ENCODE peak calls at places on chromosome 4, in four cellular contexts. F, J, C and W are unnamed samples.

GRCh38 chr4:88569944-88570455 is 22.3 kb upstream of the HERC3 start:
- DNase-seq in F (no peak), J (no peak), C (no peak), W (no peak)

GRCh38 chr4:79225360-79225759 is 100.5 kb downstream of the NAA11 start:
- DNase-seq in F (no peak), C (no peak), J (no peak), W (no peak)

GRCh38 chr4:66681962-66682361 is 863.3 kb downstream of the CENPC start:
- DNase-seq in J (no peak), C (no peak), F (no peak), W (no peak)

GRCh38 chr4:140720387-140721087 is 35.6 kb downstream of the TBC1D9 start:
- DNase-seq in C (no peak), F (no peak), J (no peak), W (no peak)

GRCh38 chr4:183550345-183551080 is 45.7 kb downstream of the ING2 start:
- DNase-seq in C (no peak), J (no peak), F (no peak), W (no peak)

GRCh38 chr4:34181311-34181808 is 2063.0 kb downstream of the ARAP2 start:
- DNase-seq in C (no peak), J (no peak), F (no peak), W (no peak)

GRCh38 chr4:6960154-6960553 is 50.5 kb downstream of the TBC1D14 start:
- DNase-seq in J (no peak), C (no peak), F (no peak), W (no peak)

GRCh38 chr4:125432078-125432477 is 117.3 kb downstream of the FAT4 start:
- DNase-seq in F (no peak), J (no peak), C (no peak), W (no peak)

GRCh38 chr4:156193800-156194199 is 240.1 kb upstream of the CTSO start:
- DNase-seq in C (no peak), F (no peak), J (no peak), W (no peak)

GRCh38 chr4:14233126-14233525 is 605.6 kb upstream of the BOD1L1 start:
- DNase-seq in C (no peak), F (no peak), J (no peak), W (no peak)

GRCh38 chr4:158496030-158496741 is 25.5 kb upstream of the RXFP1 start:
- DNase-seq in J (peak), F (no peak), C (peak), W (peak)

GRCh38 chr4:98092833-98093439 is 50.3 kb downstream of the STPG2 start:
- DNase-seq in F (peak), C (peak), J (no peak), W (no peak)

GRCh38 chr4:185381794-185382193 is 13.9 kb downstream of the LRP2BP start:
- DNase-seq in J (no peak), C (no peak), F (no peak), W (no peak)

GRCh38 chr4:187608001-187608421 is 387.6 kb upstream of the ZFP42 start:
- DNase-seq in F (no peak), J (no peak), C (no peak), W (no peak)

GRCh38 chr4:151569650-151570049 is 160.7 kb downstream of the FHIP1A start:
- DNase-seq in C (peak), F (no peak), J (no peak), W (no peak)

GRCh38 chr4:157287445-157287844 is 66.9 kb downstream of the GRIA2 start:
- DNase-seq in F (no peak), J (no peak), C (no peak), W (no peak)

GRCh38 chr4:76706581-76706980 is 191.4 kb downstream of the SOWAHB start:
- DNase-seq in J (no peak), F (no peak), C (no peak), W (no peak)

GRCh38 chr4:126405369-126405982 is 1090.7 kb downstream of the FAT4 start:
- DNase-seq in C (no peak), F (peak), J (no peak), W (no peak)

GRCh38 chr4:13837228-13837627 is 209.7 kb upstream of the BOD1L1 start:
- DNase-seq in F (no peak), J (no peak), C (no peak), W (no peak)

GRCh38 chr4:87406462-87406861 is 15.5 kb upstream of the HSD17B11 start:
- DNase-seq in J (no peak), F (no peak), C (no peak), W (no peak)

GRCh38 chr4:88599298-88599697 is 7.0 kb downstream of the HERC3 start:
- DNase-seq in F (no peak), J (no peak), C (no peak), W (no peak)

GRCh38 chr4:75985116-75985515 is 5.6 kb downstream of the SDAD1 start:
- DNase-seq in C (no peak), F (no peak), J (no peak), W (no peak)

GRCh38 chr4:20678382-20678781 is 21.9 kb upstream of the PACRGL start:
- DNase-seq in J (no peak), F (no peak), C (no peak), W (no peak)

GRCh38 chr4:147117400-147117799 is 171.7 kb upstream of the TTC29 start:
- DNase-seq in J (no peak), F (no peak), C (no peak), W (peak)

GRCh38 chr4:25313194-25313895 is 771 bp downstream of the ZCCHC4 start:
- DNase-seq in F (peak), C (peak), J (no peak), W (no peak)

GRCh38 chr4:38600575-38600974 is 63.4 kb upstream of the KLF3 start:
- DNase-seq in C (no peak), J (no peak), F (no peak), W (no peak)

GRCh38 chr4:57243071-57243470 is 132.9 kb upstream of the IGFBP7 start:
- DNase-seq in J (no peak), F (no peak), C (no peak), W (no peak)

GRCh38 chr4:108590776-108591175 is 29.6 kb upstream of the RPL34 start:
- DNase-seq in J (no peak), C (no peak), F (no peak), W (no peak)

GRCh38 chr4:140116442-140117104 is 37.4 kb downstream of the MAML3 start:
- DNase-seq in J (no peak), C (no peak), F (peak), W (no peak)

GRCh38 chr4:110087116-110087708 is 111.2 kb downstream of the ELOVL6 start:
- DNase-seq in F (no peak), C (no peak), J (no peak), W (no peak)

GRCh38 chr4:13907255-13907751 is 279.8 kb upstream of the BOD1L1 start:
- DNase-seq in F (peak), J (no peak), C (no peak), W (no peak)

GRCh38 chr4:17469931-17470674 is 41.8 kb downstream of the QDPR start:
- DNase-seq in J (no peak), C (no peak), F (no peak), W (no peak)

GRCh38 chr4:183349673-183350072 is 27.4 kb upstream of the CLDN24 start:
- DNase-seq in F (no peak), C (no peak), J (no peak), W (no peak)

GRCh38 chr4:28421221-28421620 is 1560.6 kb downstream of the STIM2 start:
- DNase-seq in F (no peak), J (no peak), C (no peak), W (no peak)